ENCODE peak calls at places on chromosome 10, in five cellular contexts. One of them, this sample, is unnamed.

GRCh38 chr10:68955414-68955785 is 570 bp upstream of the DDX21 start:
- DNase-seq in Peyer's patch: no peak
- DNase-seq in bronchial epithelial cell: no peak
- DNase-seq in OCI-LY7: no peak
- DNase-seq in ascending aorta: no peak
- DNase-seq in this sample: no peak

GRCh38 chr10:77504870-77505257 is 132.7 kb downstream of the KCNMA1 start:
- DNase-seq in bronchial epithelial cell: peak; percentile 96
- DNase-seq in Peyer's patch: no peak
- DNase-seq in OCI-LY7: no peak
- DNase-seq in ascending aorta: no peak
- DNase-seq in this sample: peak; percentile 93

GRCh38 chr10:86252051-86252450 is 114.5 kb downstream of the GRID1 start:
- DNase-seq in Peyer's patch: peak; percentile 35
- DNase-seq in OCI-LY7: no peak
- DNase-seq in ascending aorta: no peak
- DNase-seq in bronchial epithelial cell: no peak
- DNase-seq in this sample: no peak

GRCh38 chr10:26879744-26880143 is 19.0 kb upstream of the ABI1 start:
- DNase-seq in ascending aorta: no peak
- DNase-seq in bronchial epithelial cell: peak; percentile 57
- DNase-seq in Peyer's patch: no peak
- DNase-seq in OCI-LY7: peak; percentile 17
- DNase-seq in this sample: peak; percentile 39

GRCh38 chr10:83908987-83909386 is 230.3 kb upstream of the GHITM start:
- DNase-seq in ascending aorta: no peak
- DNase-seq in OCI-LY7: no peak
- DNase-seq in bronchial epithelial cell: no peak
- DNase-seq in Peyer's patch: no peak
- DNase-seq in this sample: no peak

GRCh38 chr10:88693392-88694020 is 12.5 kb upstream of the LIPK start:
- DNase-seq in Peyer's patch: no peak
- DNase-seq in OCI-LY7: no peak
- DNase-seq in ascending aorta: no peak
- DNase-seq in bronchial epithelial cell: no peak
- DNase-seq in this sample: peak; percentile 22

GRCh38 chr10:68223535-68224165 is 8.3 kb downstream of the ATOH7 start:
- DNase-seq in ascending aorta: no peak
- DNase-seq in bronchial epithelial cell: no peak
- DNase-seq in Peyer's patch: no peak
- DNase-seq in OCI-LY7: peak; percentile 65
- DNase-seq in this sample: no peak

GRCh38 chr10:64497306-64497705 is 976.1 kb downstream of the REEP3 start:
- DNase-seq in Peyer's patch: no peak
- DNase-seq in ascending aorta: no peak
- DNase-seq in bronchial epithelial cell: no peak
- DNase-seq in OCI-LY7: no peak
- DNase-seq in this sample: no peak

GRCh38 chr10:101046332-101047238 is 15.2 kb upstream of the KAZALD1 start:
- DNase-seq in Peyer's patch: peak; percentile 38
- DNase-seq in ascending aorta: no peak
- DNase-seq in OCI-LY7: no peak
- DNase-seq in bronchial epithelial cell: no peak
- DNase-seq in this sample: peak; percentile 11

GRCh38 chr10:63628526-63629362 is 107.5 kb downstream of the REEP3 start:
- DNase-seq in bronchial epithelial cell: peak; percentile 73
- DNase-seq in OCI-LY7: peak; percentile 76
- DNase-seq in Peyer's patch: peak; percentile 67
- DNase-seq in ascending aorta: no peak
- DNase-seq in this sample: peak; percentile 65

GRCh38 chr10:3935141-3935540 is 150.1 kb upstream of the KLF6 start:
- DNase-seq in ascending aorta: peak; percentile 17
- DNase-seq in OCI-LY7: no peak
- DNase-seq in Peyer's patch: no peak
- DNase-seq in bronchial epithelial cell: peak; percentile 70
- DNase-seq in this sample: peak; percentile 56

GRCh38 chr10:121405096-121405495 is 193.1 kb downstream of the FGFR2 start:
- DNase-seq in ascending aorta: no peak
- DNase-seq in OCI-LY7: no peak
- DNase-seq in bronchial epithelial cell: no peak
- DNase-seq in Peyer's patch: no peak
- DNase-seq in this sample: no peak

GRCh38 chr10:47369251-47369894 is 14.7 kb downstream of the ZNF488 start:
- DNase-seq in OCI-LY7: no peak
- DNase-seq in ascending aorta: no peak
- DNase-seq in Peyer's patch: peak; percentile 22
- DNase-seq in bronchial epithelial cell: no peak
- DNase-seq in this sample: no peak

GRCh38 chr10:86481761-86482160 is 39.8 kb downstream of the WAPL start:
- DNase-seq in OCI-LY7: no peak
- DNase-seq in ascending aorta: no peak
- DNase-seq in bronchial epithelial cell: no peak
- DNase-seq in Peyer's patch: no peak
- DNase-seq in this sample: no peak

GRCh38 chr10:99395750-99396445 is 34.5 kb downstream of the GOT1 start:
- DNase-seq in bronchial epithelial cell: peak; percentile 87
- DNase-seq in ascending aorta: no peak
- DNase-seq in OCI-LY7: no peak
- DNase-seq in Peyer's patch: no peak
- DNase-seq in this sample: peak; percentile 76

GRCh38 chr10:1581189-1581588 is 156.1 kb downstream of the ADARB2 start:
- DNase-seq in ascending aorta: no peak
- DNase-seq in OCI-LY7: no peak
- DNase-seq in bronchial epithelial cell: no peak
- DNase-seq in Peyer's patch: no peak
- DNase-seq in this sample: no peak

GRCh38 chr10:72259491-72260214 is 14.1 kb upstream of the DDIT4 start:
- DNase-seq in bronchial epithelial cell: no peak
- DNase-seq in OCI-LY7: peak; percentile 40
- DNase-seq in Peyer's patch: peak; percentile 55
- DNase-seq in ascending aorta: no peak
- DNase-seq in this sample: peak; percentile 15

GRCh38 chr10:27746364-27747095 is 911 bp upstream of the MKX start:
- DNase-seq in OCI-LY7: no peak
- DNase-seq in bronchial epithelial cell: no peak
- DNase-seq in Peyer's patch: no peak
- DNase-seq in ascending aorta: no peak
- DNase-seq in this sample: peak; percentile 1

GRCh38 chr10:69217119-69217754 is 2.9 kb upstream of the HKDC1 start:
- DNase-seq in bronchial epithelial cell: peak; percentile 98
- DNase-seq in ascending aorta: no peak
- DNase-seq in OCI-LY7: no peak
- DNase-seq in Peyer's patch: no peak
- DNase-seq in this sample: peak; percentile 95

GRCh38 chr10:50511512-50512213 is 112.1 kb downstream of the SGMS1 start:
- DNase-seq in OCI-LY7: no peak
- DNase-seq in bronchial epithelial cell: peak; percentile 79
- DNase-seq in Peyer's patch: no peak
- DNase-seq in ascending aorta: no peak
- DNase-seq in this sample: peak; percentile 68

GRCh38 chr10:48838830-48839229 is 100.8 kb downstream of the LRRC18 start:
- DNase-seq in Peyer's patch: no peak
- DNase-seq in ascending aorta: no peak
- DNase-seq in OCI-LY7: no peak
- DNase-seq in bronchial epithelial cell: no peak
- DNase-seq in this sample: no peak

GRCh38 chr10:48557511-48558123 is 47.3 kb downstream of the ARHGAP22 start:
- DNase-seq in ascending aorta: no peak
- DNase-seq in OCI-LY7: no peak
- DNase-seq in bronchial epithelial cell: no peak
- DNase-seq in Peyer's patch: no peak
- DNase-seq in this sample: peak; percentile 10

GRCh38 chr10:49359349-49360231 is 36.3 kb downstream of the DRGX start:
- DNase-seq in bronchial epithelial cell: peak; percentile 2
- DNase-seq in Peyer's patch: no peak
- DNase-seq in ascending aorta: no peak
- DNase-seq in OCI-LY7: no peak
- DNase-seq in this sample: no peak

GRCh38 chr10:78937800-78938694 is 130.7 kb upstream of the ZMIZ1 start:
- DNase-seq in bronchial epithelial cell: no peak
- DNase-seq in ascending aorta: no peak
- DNase-seq in Peyer's patch: no peak
- DNase-seq in OCI-LY7: peak; percentile 43
- DNase-seq in this sample: no peak

GRCh38 chr10:121418126-121418777 is 180.0 kb downstream of the FGFR2 start:
- DNase-seq in bronchial epithelial cell: peak; percentile 95
- DNase-seq in ascending aorta: no peak
- DNase-seq in Peyer's patch: no peak
- DNase-seq in OCI-LY7: no peak
- DNase-seq in this sample: peak; percentile 94

GRCh38 chr10:124676416-124677062 is 67.6 kb downstream of the FAM53B start:
- DNase-seq in Peyer's patch: no peak
- DNase-seq in ascending aorta: no peak
- DNase-seq in bronchial epithelial cell: no peak
- DNase-seq in OCI-LY7: no peak
- DNase-seq in this sample: no peak

GRCh38 chr10:24457661-24458318 is 248.9 kb downstream of the KIAA1217 start:
- DNase-seq in OCI-LY7: no peak
- DNase-seq in ascending aorta: no peak
- DNase-seq in bronchial epithelial cell: peak; percentile 94
- DNase-seq in Peyer's patch: no peak
- DNase-seq in this sample: peak; percentile 93

GRCh38 chr10:71346731-71347130 is 27.7 kb downstream of the SLC29A3 start:
- DNase-seq in ascending aorta: no peak
- DNase-seq in OCI-LY7: no peak
- DNase-seq in bronchial epithelial cell: no peak
- DNase-seq in Peyer's patch: no peak
- DNase-seq in this sample: no peak

GRCh38 chr10:102831322-102832071 is 5.7 kb downstream of the CYP17A1 start:
- DNase-seq in ascending aorta: no peak
- DNase-seq in bronchial epithelial cell: no peak
- DNase-seq in OCI-LY7: no peak
- DNase-seq in Peyer's patch: no peak
- DNase-seq in this sample: peak; percentile 49

GRCh38 chr10:131977323-131978096 is 4.2 kb downstream of the BNIP3 start:
- DNase-seq in ascending aorta: no peak
- DNase-seq in Peyer's patch: no peak
- DNase-seq in OCI-LY7: no peak
- DNase-seq in bronchial epithelial cell: no peak
- DNase-seq in this sample: no peak

GRCh38 chr10:86752311-86752710 is 4.1 kb upstream of the BMPR1A start:
- DNase-seq in OCI-LY7: no peak
- DNase-seq in bronchial epithelial cell: no peak
- DNase-seq in ascending aorta: no peak
- DNase-seq in Peyer's patch: peak; percentile 59
- DNase-seq in this sample: no peak

GRCh38 chr10:71269301-71270288 is 49.5 kb upstream of the SLC29A3 start:
- DNase-seq in ascending aorta: no peak
- DNase-seq in bronchial epithelial cell: peak; percentile 18
- DNase-seq in OCI-LY7: no peak
- DNase-seq in Peyer's patch: no peak
- DNase-seq in this sample: no peak

DNA sequence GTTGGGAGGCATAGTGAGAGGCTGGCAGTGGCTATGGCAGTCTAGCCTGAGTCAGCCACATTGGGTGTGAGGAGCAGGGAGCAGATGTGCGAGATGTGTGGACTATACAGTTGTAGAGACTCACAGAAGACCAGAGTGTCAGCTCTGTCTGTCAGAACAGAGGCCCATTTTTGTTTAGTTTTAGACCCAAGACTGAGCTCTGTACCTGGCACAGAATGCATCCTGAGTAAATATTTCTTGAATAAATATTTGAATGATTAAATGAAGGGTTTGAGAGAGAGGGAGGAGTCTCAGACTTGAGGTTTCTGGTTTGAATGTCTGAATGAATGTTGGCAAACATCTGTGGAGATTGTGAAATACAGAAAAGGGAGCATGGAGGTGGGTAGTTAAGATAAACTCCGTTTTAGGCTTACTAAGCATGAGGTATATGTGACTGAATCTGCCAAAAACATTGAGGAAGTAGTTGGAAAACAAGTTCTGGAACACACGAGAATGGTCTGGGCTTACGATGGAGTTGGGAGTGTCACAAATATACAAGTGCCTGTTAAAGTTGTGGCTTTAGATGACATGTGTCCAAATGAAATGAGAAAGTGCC is 3.6 kb downstream of the SEC23IP start:
- DNase-seq in bronchial epithelial cell: peak; percentile 95
- DNase-seq in ascending aorta: no peak
- DNase-seq in OCI-LY7: no peak
- DNase-seq in Peyer's patch: no peak
- DNase-seq in this sample: peak; percentile 90
- H3K4me3 ChIP-seq in bronchial epithelial cell: no peak overlapping the region
- H3K4me3 ChIP-seq in ascending aorta: no peak overlapping the region
- H3K4me3 ChIP-seq in OCI-LY7: no peak overlapping the region
- H3K4me3 ChIP-seq in Peyer's patch: no peak overlapping the region
- H3K4me3 ChIP-seq in this sample: no peak overlapping the region

GRCh38 chr10:6404127-6405072 is 175.7 kb downstream of the PRKCQ start:
- DNase-seq in Peyer's patch: no peak
- DNase-seq in ascending aorta: no peak
- DNase-seq in bronchial epithelial cell: no peak
- DNase-seq in OCI-LY7: no peak
- DNase-seq in this sample: no peak
- TF ChIP-seq CTCF in Peyer's patch: no peak
- TF ChIP-seq CTCF in ascending aorta: no peak
- TF ChIP-seq CTCF in bronchial epithelial cell: no peak
- TF ChIP-seq CTCF in OCI-LY7: no peak
- TF ChIP-seq CTCF in this sample: no peak

GRCh38 chr10:17783751-17784150 is 25.4 kb upstream of the MRC1 start:
- DNase-seq in Peyer's patch: no peak
- DNase-seq in ascending aorta: no peak
- DNase-seq in OCI-LY7: no peak
- DNase-seq in bronchial epithelial cell: no peak
- DNase-seq in this sample: no peak

GRCh38 chr10:17784701-17785100 is 24.4 kb upstream of the MRC1 start:
- DNase-seq in bronchial epithelial cell: peak; percentile 72
- DNase-seq in Peyer's patch: no peak
- DNase-seq in ascending aorta: no peak
- DNase-seq in OCI-LY7: no peak
- DNase-seq in this sample: peak; percentile 57

GRCh38 chr10:17785276-17785935 is 23.7 kb upstream of the MRC1 start:
- DNase-seq in Peyer's patch: no peak
- DNase-seq in OCI-LY7: no peak
- DNase-seq in bronchial epithelial cell: no peak
- DNase-seq in ascending aorta: peak; percentile 37
- DNase-seq in this sample: no peak

GRCh38 chr10:17781856-17782255 is 27.3 kb upstream of the MRC1 start:
- DNase-seq in ascending aorta: no peak
- DNase-seq in OCI-LY7: no peak
- DNase-seq in Peyer's patch: no peak
- DNase-seq in bronchial epithelial cell: no peak
- DNase-seq in this sample: no peak

GRCh38 chr10:17782921-17783665 is 26.1 kb upstream of the MRC1 start:
- DNase-seq in OCI-LY7: no peak
- DNase-seq in ascending aorta: no peak
- DNase-seq in bronchial epithelial cell: peak; percentile 14
- DNase-seq in Peyer's patch: no peak
- DNase-seq in this sample: peak; percentile 65
- H3K4me3 ChIP-seq in OCI-LY7: no peak overlapping the region
- H3K4me3 ChIP-seq in ascending aorta: no peak overlapping the region
- H3K4me3 ChIP-seq in bronchial epithelial cell: no peak overlapping the region
- H3K4me3 ChIP-seq in Peyer's patch: no peak overlapping the region
- H3K4me3 ChIP-seq in this sample: no peak overlapping the region

DNA sequence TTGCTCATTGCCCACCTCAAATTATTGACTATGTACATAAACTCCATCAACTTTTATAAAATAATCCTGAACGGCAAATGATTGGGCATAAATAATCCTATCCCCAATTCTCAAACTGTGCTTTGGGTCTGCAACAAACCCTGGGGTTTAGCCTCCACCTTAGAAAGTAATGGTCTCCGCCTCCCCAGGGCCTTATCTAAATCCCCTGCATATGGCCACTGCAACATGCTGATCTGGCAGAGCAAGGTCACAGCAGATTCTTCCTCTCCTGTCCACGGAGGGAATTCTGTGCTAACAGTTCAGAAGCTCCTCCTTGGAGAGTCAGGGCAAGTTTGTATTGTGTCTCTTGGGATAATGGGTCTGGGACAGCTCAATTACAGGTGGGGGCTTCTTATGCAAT is 18.4 kb downstream of the FXYD4 start:
- DNase-seq in bronchial epithelial cell: no peak
- DNase-seq in OCI-LY7: no peak
- DNase-seq in ascending aorta: no peak
- DNase-seq in Peyer's patch: peak; percentile 16
- DNase-seq in this sample: no peak
- TF ChIP-seq CTCF in bronchial epithelial cell: no peak
- TF ChIP-seq CTCF in OCI-LY7: no peak
- TF ChIP-seq CTCF in ascending aorta: no peak
- TF ChIP-seq CTCF in Peyer's patch: no peak
- TF ChIP-seq CTCF in this sample: no peak

This sample was measured in epithelial cell of esophagus.